ENCODE peak calls at places on chromosome 5, in six cellular contexts. One of them, this sample, is unnamed. For H3K27me3, the result is how much of the 10 kb centered on the place peaks cover.

GRCh38 chr5:149517461-149518122 is 33.6 kb downstream of the CSNK1A1 start:
- DNase-seq in astrocyte: no peak
- DNase-seq in mammary epithelial cell: no peak
- DNase-seq in heart right ventricle: no peak
- DNase-seq in mesenchymal stem cell: no peak
- DNase-seq in left ventricle myocardium inferior: no peak
- DNase-seq in this sample: no peak

GRCh38 chr5:144583493-144584154 is 413.0 kb downstream of the KCTD16 start:
- DNase-seq in astrocyte: no peak
- DNase-seq in mammary epithelial cell: no peak
- DNase-seq in heart right ventricle: no peak
- DNase-seq in mesenchymal stem cell: no peak
- DNase-seq in left ventricle myocardium inferior: no peak
- DNase-seq in this sample: no peak

GRCh38 chr5:138402640-138403039 is 36.2 kb upstream of the REEP2 start:
- DNase-seq in astrocyte: no peak
- DNase-seq in mammary epithelial cell: no peak
- DNase-seq in heart right ventricle: no peak
- DNase-seq in mesenchymal stem cell: no peak
- DNase-seq in left ventricle myocardium inferior: no peak
- DNase-seq in this sample: no peak

GRCh38 chr5:156008844-156009243 is 318.1 kb upstream of the SGCD start:
- DNase-seq in astrocyte: no peak
- DNase-seq in mammary epithelial cell: no peak
- DNase-seq in heart right ventricle: no peak
- DNase-seq in mesenchymal stem cell: no peak
- DNase-seq in left ventricle myocardium inferior: no peak
- DNase-seq in this sample: no peak

GRCh38 chr5:142248853-142249462 is 75.9 kb downstream of the SPRY4 start:
- DNase-seq in astrocyte: peak
- DNase-seq in mammary epithelial cell: no peak
- DNase-seq in heart right ventricle: peak
- DNase-seq in mesenchymal stem cell: no peak
- DNase-seq in left ventricle myocardium inferior: peak
- DNase-seq in this sample: peak

GRCh38 chr5:10617103-10617502 is 53.2 kb downstream of the ANKRD33B start:
- DNase-seq in astrocyte: no peak
- DNase-seq in mammary epithelial cell: no peak
- DNase-seq in heart right ventricle: no peak
- DNase-seq in mesenchymal stem cell: no peak
- DNase-seq in left ventricle myocardium inferior: no peak
- DNase-seq in this sample: no peak

GRCh38 chr5:10831416-10831815 is 70.4 kb upstream of the DAP start:
- DNase-seq in astrocyte: peak
- DNase-seq in mammary epithelial cell: no peak
- DNase-seq in heart right ventricle: no peak
- DNase-seq in mesenchymal stem cell: peak
- DNase-seq in left ventricle myocardium inferior: no peak
- DNase-seq in this sample: no peak

GRCh38 chr5:38722918-38723317 is 122.9 kb upstream of the OSMR start:
- DNase-seq in astrocyte: no peak
- DNase-seq in mammary epithelial cell: no peak
- DNase-seq in heart right ventricle: no peak
- DNase-seq in mesenchymal stem cell: peak
- DNase-seq in left ventricle myocardium inferior: no peak
- DNase-seq in this sample: no peak

GRCh38 chr5:14161825-14162556 is 18.8 kb downstream of the TRIO start:
- DNase-seq in astrocyte: no peak
- DNase-seq in mammary epithelial cell: no peak
- DNase-seq in heart right ventricle: no peak
- DNase-seq in mesenchymal stem cell: no peak
- DNase-seq in left ventricle myocardium inferior: no peak
- DNase-seq in this sample: no peak

GRCh38 chr5:32153723-32154122 is 20.4 kb downstream of the GOLPH3 start:
- DNase-seq in astrocyte: peak
- DNase-seq in mammary epithelial cell: no peak
- DNase-seq in heart right ventricle: no peak
- DNase-seq in mesenchymal stem cell: peak
- DNase-seq in left ventricle myocardium inferior: no peak
- DNase-seq in this sample: no peak

GRCh38 chr5:119347574-119347973 is 8.2 kb upstream of the TNFAIP8 start:
- DNase-seq in astrocyte: no peak
- DNase-seq in mammary epithelial cell: no peak
- DNase-seq in heart right ventricle: no peak
- DNase-seq in mesenchymal stem cell: no peak
- DNase-seq in left ventricle myocardium inferior: no peak
- DNase-seq in this sample: no peak

GRCh38 chr5:111734013-111734412 is 23.0 kb downstream of the NREP start:
- DNase-seq in astrocyte: peak
- DNase-seq in mammary epithelial cell: peak
- DNase-seq in heart right ventricle: no peak
- DNase-seq in mesenchymal stem cell: peak
- DNase-seq in left ventricle myocardium inferior: no peak
- DNase-seq in this sample: no peak

GRCh38 chr5:10331341-10331796 is 22.1 kb upstream of the MARCHF6 start:
- DNase-seq in astrocyte: peak
- DNase-seq in mammary epithelial cell: no peak
- DNase-seq in heart right ventricle: peak
- DNase-seq in mesenchymal stem cell: no peak
- DNase-seq in left ventricle myocardium inferior: peak
- DNase-seq in this sample: peak

DNA sequence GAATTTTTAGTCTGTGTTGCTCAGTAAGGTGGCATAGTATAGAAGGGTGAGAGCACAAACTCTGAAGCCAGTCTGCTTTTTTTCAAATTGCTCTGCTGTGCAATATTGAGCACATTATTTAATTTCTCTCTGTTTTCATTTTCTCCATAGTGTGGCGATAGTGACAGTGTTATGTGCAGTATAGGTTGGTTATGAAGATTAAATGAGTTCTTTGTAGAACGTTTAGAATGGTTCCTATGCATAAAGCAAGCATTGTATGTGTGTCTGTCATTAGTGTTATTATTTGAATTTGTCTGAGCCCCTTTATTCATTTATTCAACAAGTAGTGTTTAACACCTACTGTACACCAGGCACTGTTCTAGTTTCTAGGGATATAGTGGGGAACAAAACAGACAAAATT is 9.2 kb downstream of the PRR16 start:
- DNase-seq in astrocyte: no peak
- DNase-seq in mammary epithelial cell: no peak
- DNase-seq in heart right ventricle: no peak
- DNase-seq in mesenchymal stem cell: no peak
- DNase-seq in left ventricle myocardium inferior: no peak
- DNase-seq in this sample: no peak
- H3K4me3 ChIP-seq in astrocyte: no peak
- H3K4me3 ChIP-seq in mammary epithelial cell: no peak
- H3K4me3 ChIP-seq in heart right ventricle: no peak
- H3K4me3 ChIP-seq in mesenchymal stem cell: no peak
- H3K4me3 ChIP-seq in left ventricle myocardium inferior: no peak
- H3K4me3 ChIP-seq in this sample: no peak

DNA sequence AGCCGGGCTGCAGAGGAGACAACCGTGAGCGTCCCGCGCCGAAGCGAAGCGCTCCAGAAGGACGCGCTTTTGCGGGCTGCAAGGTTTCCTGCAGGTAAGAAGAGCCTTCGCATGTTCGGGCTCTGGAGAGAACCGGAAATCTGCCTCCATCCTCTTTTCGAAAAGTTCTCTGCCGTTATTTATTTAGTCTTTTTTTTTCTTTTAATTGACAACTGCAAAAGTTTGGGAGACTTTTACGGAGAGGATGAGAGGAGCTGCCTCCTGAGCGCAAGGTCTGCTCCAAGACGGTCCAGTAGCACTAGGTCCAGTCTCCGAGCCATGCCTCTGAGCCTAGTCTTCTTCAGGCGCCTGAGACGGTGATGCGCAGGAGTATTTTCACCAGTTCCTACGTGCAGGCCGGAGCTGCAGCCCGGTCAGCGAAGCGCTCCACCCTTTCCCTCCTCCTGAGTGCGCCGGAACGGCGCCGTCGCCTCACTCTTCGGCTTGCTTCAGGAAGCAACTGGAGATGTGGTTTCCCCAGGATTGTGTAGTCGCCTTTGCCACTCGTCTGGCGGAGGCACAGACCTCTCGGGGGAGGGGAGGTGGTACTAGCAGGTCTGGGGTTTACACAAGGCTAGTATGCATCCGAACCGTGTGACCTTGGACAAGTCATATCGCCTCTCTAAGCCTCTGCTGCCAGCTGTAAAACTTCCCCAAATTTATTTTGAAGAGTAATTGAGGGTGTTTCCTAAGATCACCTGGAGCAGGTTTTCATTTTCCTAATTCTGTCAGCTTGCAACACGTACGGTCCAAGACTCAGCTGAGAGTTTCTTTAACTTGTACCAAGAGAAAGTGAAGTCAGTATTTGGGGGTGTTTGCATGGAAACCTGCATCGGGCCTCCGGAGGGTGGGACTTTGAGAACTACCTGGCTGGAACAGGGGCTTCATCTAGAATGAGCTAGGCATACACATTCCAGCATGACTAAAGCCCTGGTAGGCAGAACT is 4.5 kb downstream of the POU4F3 start:
- DNase-seq in astrocyte: no peak
- DNase-seq in mammary epithelial cell: no peak
- DNase-seq in heart right ventricle: no peak
- DNase-seq in mesenchymal stem cell: no peak
- DNase-seq in left ventricle myocardium inferior: no peak
- DNase-seq in this sample: no peak
- H3K27me3 ChIP-seq in astrocyte: half or more
- H3K27me3 ChIP-seq in mammary epithelial cell: half or more
- H3K27me3 ChIP-seq in heart right ventricle: half or more
- H3K27me3 ChIP-seq in mesenchymal stem cell: half or more
- H3K27me3 ChIP-seq in left ventricle myocardium inferior: half or more
- H3K27me3 ChIP-seq in this sample: half or more

DNA sequence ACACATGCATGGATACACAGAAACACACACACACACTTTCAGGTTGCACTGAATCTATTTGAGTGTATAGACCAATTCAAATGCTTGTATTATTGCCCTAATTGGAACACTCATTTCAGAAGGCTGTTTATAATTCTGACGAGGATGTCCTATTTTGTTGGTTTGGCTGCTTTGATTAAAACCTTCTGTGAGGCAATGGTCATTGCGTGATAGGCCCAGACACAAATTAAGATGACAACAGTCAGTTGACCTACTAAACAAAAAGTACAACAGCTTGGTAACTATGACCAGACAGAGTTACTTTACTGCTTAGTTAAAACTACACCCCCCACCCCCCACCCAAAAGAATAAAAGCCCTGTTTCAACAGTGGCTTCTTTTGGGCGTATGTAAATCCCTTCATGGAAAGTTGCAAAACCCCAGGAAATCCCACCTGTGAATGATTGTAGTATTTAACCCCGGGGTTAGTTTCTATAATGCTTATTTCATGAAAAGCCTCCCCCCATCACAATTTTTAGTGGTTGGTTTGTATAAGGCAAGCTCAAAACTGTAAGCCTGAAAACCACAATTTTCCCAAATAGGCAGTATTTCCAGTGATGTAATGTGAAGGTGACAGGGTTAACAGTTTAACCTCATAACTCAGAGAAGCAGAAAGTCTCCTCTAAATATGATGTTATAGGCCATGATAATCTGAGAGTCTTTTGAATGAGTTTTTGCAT is 340.8 kb downstream of the FGF10 start:
- DNase-seq in astrocyte: no peak
- DNase-seq in mammary epithelial cell: no peak
- DNase-seq in heart right ventricle: no peak
- DNase-seq in mesenchymal stem cell: peak
- DNase-seq in left ventricle myocardium inferior: no peak
- DNase-seq in this sample: no peak
- H3K4me3 ChIP-seq in astrocyte: no peak
- H3K4me3 ChIP-seq in mammary epithelial cell: no peak
- H3K4me3 ChIP-seq in heart right ventricle: no peak
- H3K4me3 ChIP-seq in mesenchymal stem cell: no peak
- H3K4me3 ChIP-seq in left ventricle myocardium inferior: no peak
- H3K4me3 ChIP-seq in this sample: no peak

GRCh38 chr5:133412661-133413060 is 199.7 kb downstream of the FSTL4 start:
- DNase-seq in astrocyte: no peak
- DNase-seq in mammary epithelial cell: no peak
- DNase-seq in heart right ventricle: no peak
- DNase-seq in mesenchymal stem cell: no peak
- DNase-seq in left ventricle myocardium inferior: no peak
- DNase-seq in this sample: no peak
- H3K27me3 ChIP-seq in astrocyte: under half
- H3K27me3 ChIP-seq in mammary epithelial cell: under half
- H3K27me3 ChIP-seq in heart right ventricle: under half
- H3K27me3 ChIP-seq in mesenchymal stem cell: half or more
- H3K27me3 ChIP-seq in left ventricle myocardium inferior: half or more
- H3K27me3 ChIP-seq in this sample: under half